ENCODE peak calls at places on chromosomes 13 and 19, in seven cellular contexts. M is neural progenitor cell; F is CD4-positive, CD25-positive, alpha-beta regulatory T cell; H is mammary epithelial cell; J is left lung; R is stomach; O is fibroblast of lung. T is an unnamed sample. For H3K36me3, the result is how much of the 10 kb centered on the place peaks cover.

GRCh38 chr19:28221736-28222135 is 991.2 kb downstream of the UQCRFS1 start:
- DNase-seq in M (no peak), F (no peak), H (no peak), J (no peak), R (no peak), O (no peak), T (no peak)

GRCh38 chr19:50660083-50660366 is 10.8 kb downstream of the C19orf81 start:
- DNase-seq in M (peak), F (no peak), H (no peak), J (no peak), R (no peak), O (no peak), T (no peak)

GRCh38 chr19:16544468-16545231 is 2.4 kb upstream of the CHERP start:
- DNase-seq in M (no peak), F (no peak), H (no peak), J (no peak), R (no peak), O (no peak), T (no peak)

GRCh38 chr19:36573020-36573947 is at the start of gene ZNF529:
- DNase-seq in M (peak), F (peak), H (peak), J (peak), R (peak), O (peak), T (peak)

GRCh38 chr13:42373048-42373812 is 101.3 kb downstream of the AKAP11 start:
- DNase-seq in M (no peak), F (no peak), H (no peak), J (no peak), R (no peak), O (no peak), T (no peak)

GRCh38 chr13:40388617-40389016 is 277.8 kb downstream of the FOXO1 start:
- DNase-seq in M (no peak), F (peak), H (no peak), J (peak), R (peak), O (no peak), T (no peak)

GRCh38 chr13:28527629-28528028 is 32.7 kb upstream of the FLT1 start:
- DNase-seq in M (no peak), F (no peak), H (no peak), J (peak), R (no peak), O (no peak), T (no peak)

GRCh38 chr19:52722062-52723005 is 12.5 kb downstream of the ZNF611 start:
- DNase-seq in M (no peak), F (no peak), H (peak), J (no peak), R (no peak), O (peak), T (peak)

GRCh38 chr19:31718898-31719297 is 369.7 kb upstream of the TSHZ3 start:
- DNase-seq in M (no peak), F (no peak), H (no peak), J (no peak), R (no peak), O (peak), T (no peak)

GRCh38 chr19:52274191-52274590 is 4.8 kb downstream of the ZNF766 start:
- DNase-seq in M (no peak), F (no peak), H (no peak), J (no peak), R (no peak), O (no peak), T (no peak)

GRCh38 chr19:16591803-16592556 is 19.8 kb upstream of the SLC35E1 start:
- DNase-seq in M (no peak), F (no peak), H (peak), J (no peak), R (no peak), O (no peak), T (peak)

GRCh38 chr13:84050551-84050950 is 168.3 kb upstream of the SLITRK1 start:
- DNase-seq in M (no peak), F (no peak), H (no peak), J (no peak), R (no peak), O (no peak), T (no peak)

GRCh38 chr19:16066611-16067104 is 9.6 kb upstream of the TPM4 start:
- DNase-seq in M (no peak), F (peak), H (peak), J (no peak), R (peak), O (peak), T (no peak)

GRCh38 chr19:5059767-5060166 is 90.9 kb downstream of the KDM4B start:
- DNase-seq in M (no peak), F (no peak), H (no peak), J (no peak), R (no peak), O (no peak), T (no peak)

GRCh38 chr19:5059191-5059579 is 90.3 kb downstream of the KDM4B start:
- DNase-seq in M (peak), F (no peak), H (no peak), J (no peak), R (no peak), O (no peak), T (no peak)

GRCh38 chr19:5060591-5061339 is 91.9 kb downstream of the KDM4B start:
- DNase-seq in M (peak), F (no peak), H (no peak), J (no peak), R (no peak), O (no peak), T (no peak)

GRCh38 chr19:5057860-5058259 is 88.9 kb downstream of the KDM4B start:
- DNase-seq in M (peak), F (no peak), H (peak), J (no peak), R (no peak), O (no peak), T (no peak)

DNA sequence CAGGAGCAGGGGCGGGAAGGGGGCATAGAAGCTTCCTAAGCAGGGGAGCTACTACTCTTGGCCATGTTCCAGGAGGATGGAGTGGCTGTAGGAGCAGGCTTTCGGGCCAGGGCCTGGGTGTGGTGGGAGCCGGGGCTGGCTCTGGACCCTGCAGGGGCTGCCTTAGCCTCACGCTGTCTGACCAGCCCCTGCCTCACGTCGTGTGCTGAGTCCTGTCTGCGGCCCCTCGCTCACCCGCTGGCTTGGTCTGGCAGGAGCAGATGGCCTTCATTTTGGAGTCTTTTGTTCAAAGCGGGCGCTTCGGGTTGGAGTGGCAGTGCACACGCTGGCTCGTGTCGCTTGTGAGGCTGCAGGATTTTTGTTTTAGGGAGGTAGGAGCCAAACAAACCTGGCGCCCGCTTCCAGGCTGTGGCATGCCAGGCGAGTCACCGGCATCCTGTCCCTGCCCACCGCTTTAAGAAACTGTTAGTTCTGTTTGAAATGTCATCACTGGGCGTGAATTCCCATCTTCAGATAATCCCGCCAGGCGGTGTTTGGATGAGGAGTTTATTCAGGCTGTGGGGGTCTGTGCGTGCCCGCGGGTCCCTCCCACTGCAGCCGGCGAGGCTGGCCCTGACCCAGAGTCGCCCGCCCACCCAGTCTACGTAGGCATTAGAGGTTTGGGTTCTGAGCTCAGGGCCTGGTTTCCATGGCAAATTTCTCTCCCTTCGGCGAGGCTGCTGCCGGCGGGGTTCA is 89.7 kb downstream of the KDM4B start:
- DNase-seq in M (no peak), F (no peak), H (peak), J (no peak), R (no peak), O (no peak), T (no peak)
- H3K27ac ChIP-seq in M (peak), F (no peak), H (no peak), J (no peak), R (no peak), O (no peak), T (no peak)

DNA sequence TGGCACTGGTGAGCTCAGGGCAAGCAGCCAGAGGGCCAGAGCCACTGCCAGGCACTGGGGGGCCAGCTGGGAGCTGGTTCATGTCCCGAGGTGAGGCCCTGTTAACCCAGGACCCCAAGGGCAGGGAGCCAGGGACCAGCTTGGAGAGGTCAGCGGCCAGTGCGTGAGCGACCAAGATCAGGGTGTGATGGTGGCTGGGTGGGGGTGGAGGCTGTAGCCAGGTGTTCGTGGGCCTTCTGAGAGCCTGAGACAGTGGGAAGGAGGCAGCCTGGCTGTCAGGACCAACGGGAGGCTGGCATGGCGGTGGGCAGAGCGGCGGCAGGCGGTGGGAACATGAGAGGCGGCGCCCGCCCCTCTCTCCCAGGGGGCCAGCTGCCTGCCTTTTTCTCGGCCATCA is 8.1 kb upstream of the KPTN start:
- DNase-seq in M (no peak), F (no peak), H (no peak), J (no peak), R (no peak), O (no peak), T (no peak)
- H3K36me3 ChIP-seq in M (under half), F (under half), H (under half), J (half or more), R (half or more), O (under half), T (under half)

GRCh38 chr19:10339977-10340376 is 553 bp upstream of the ICAM3 start:
- DNase-seq in M (no peak), F (no peak), H (no peak), J (no peak), R (no peak), O (no peak), T (no peak)
- H3K27ac ChIP-seq in M (no peak), F (peak), H (no peak), J (peak), R (no peak), O (no peak), T (no peak)

DNA sequence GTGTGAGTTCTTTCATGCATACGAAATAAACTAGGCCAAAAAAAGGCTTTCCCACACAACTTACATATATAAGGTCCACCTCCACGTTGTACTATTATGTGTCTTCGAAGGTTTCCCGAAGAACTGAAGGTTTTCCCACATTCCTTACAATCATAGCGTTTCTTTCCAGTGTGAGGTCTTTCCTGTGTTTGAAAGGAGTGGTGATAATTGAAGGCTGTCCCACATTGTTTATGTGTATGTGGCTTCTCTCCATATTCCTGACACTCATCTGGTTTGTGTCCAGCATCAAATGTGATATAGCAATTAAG is 14.6 kb downstream of the ZNF442 start:
- DNase-seq in M (no peak), F (no peak), H (no peak), J (no peak), R (no peak), O (peak), T (no peak)
- H3K36me3 ChIP-seq in M (under half), F (under half), H (under half), J (under half), R (under half), O (under half), T (under half)

GRCh38 chr19:46269085-46269484 is 27.8 kb upstream of the HIF3A start:
- DNase-seq in M (no peak), F (no peak), H (no peak), J (no peak), R (no peak), O (no peak), T (no peak)

GRCh38 chr19:46271488-46272197 is 25.2 kb upstream of the HIF3A start:
- DNase-seq in M (no peak), F (no peak), H (peak), J (peak), R (no peak), O (no peak), T (no peak)

GRCh38 chr19:46265217-46265828 is 31.5 kb upstream of the HIF3A start:
- DNase-seq in M (peak), F (peak), H (peak), J (no peak), R (peak), O (peak), T (peak)

DNA sequence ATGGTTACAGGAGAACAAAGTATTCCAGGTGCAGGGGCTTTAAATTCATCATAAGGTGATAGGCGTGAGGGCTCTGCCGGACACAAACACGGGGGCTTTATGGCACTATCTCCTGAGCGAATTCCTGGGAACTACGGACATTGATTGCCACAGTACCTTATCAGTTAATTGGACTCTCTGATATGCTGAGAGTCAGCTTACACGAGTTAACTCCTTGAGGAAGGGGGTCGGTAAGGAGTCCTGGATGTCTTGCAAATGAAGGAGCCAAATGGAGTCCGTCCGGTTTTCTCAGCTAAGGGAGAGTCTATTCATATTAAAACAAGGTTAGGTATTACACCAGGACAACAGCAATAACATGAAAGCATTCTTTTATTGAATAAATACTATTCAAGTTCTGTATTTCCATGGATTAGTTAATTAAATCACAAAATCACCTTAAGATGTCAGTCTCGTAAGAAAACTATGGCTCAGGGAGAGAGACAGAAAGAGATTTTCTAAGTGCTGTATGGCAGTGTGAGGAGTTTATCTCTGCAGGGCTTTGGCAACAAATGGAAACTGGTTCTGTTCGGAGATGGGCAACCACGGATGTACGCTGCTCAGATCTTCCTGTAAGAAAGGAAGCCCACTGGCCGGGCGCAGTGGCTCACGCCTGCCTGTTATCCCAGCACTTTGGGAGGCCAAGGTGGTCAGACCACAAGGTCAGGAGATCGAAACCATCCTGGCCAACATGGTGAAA is 26.2 kb upstream of the HIF3A start:
- DNase-seq in M (no peak), F (no peak), H (no peak), J (no peak), R (no peak), O (no peak), T (no peak)
- H3K27ac ChIP-seq in M (no peak), F (no peak), H (no peak), J (no peak), R (no peak), O (no peak), T (no peak)

GRCh38 chr19:10915511-10916091 is 12.8 kb downstream of the YIPF2 start:
- DNase-seq in M (no peak), F (no peak), H (peak), J (no peak), R (peak), O (peak), T (no peak)
- H3K36me3 ChIP-seq in M (under half), F (under half), H (under half), J (half or more), R (half or more), O (under half), T (under half)

GRCh38 chr19:40718774-40719391 is 2.0 kb downstream of the ITPKC start:
- DNase-seq in M (peak), F (peak), H (peak), J (peak), R (peak), O (peak), T (peak)

GRCh38 chr19:40721936-40722661 is 5.2 kb downstream of the ITPKC start:
- DNase-seq in M (no peak), F (no peak), H (peak), J (no peak), R (no peak), O (no peak), T (no peak)

GRCh38 chr19:40719414-40719894 is 2.5 kb downstream of the ITPKC start:
- DNase-seq in M (no peak), F (no peak), H (peak), J (no peak), R (no peak), O (no peak), T (no peak)

GRCh38 chr19:40723661-40724254 is 6.8 kb downstream of the ITPKC start:
- DNase-seq in M (no peak), F (no peak), H (no peak), J (no peak), R (no peak), O (no peak), T (no peak)

DNA sequence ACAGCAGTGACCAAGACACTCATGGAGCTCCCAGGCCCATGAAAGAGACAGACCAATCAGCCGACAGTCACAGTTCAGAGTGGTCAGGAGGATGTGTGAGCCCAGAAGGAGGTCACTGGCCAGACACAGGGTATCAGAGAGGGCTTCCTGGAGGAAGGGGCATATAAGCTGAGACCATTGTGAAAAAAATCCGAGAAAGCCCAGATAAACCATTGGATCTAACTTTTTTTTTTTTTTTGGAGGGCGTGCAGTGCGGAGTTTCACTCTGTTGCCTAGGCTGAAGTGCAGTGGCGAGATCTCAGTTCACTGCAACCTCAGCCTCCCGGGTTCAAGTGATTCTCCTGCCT is 4.2 kb downstream of the ITPKC start:
- DNase-seq in M (no peak), F (no peak), H (no peak), J (no peak), R (no peak), O (no peak), T (no peak)
- H3K27ac ChIP-seq in M (no peak), F (no peak), H (peak), J (peak), R (peak), O (peak), T (peak)

GRCh38 chr19:48456864-48457263 is 1.5 kb downstream of the KCNJ14 start:
- DNase-seq in M (no peak), F (no peak), H (no peak), J (no peak), R (no peak), O (no peak), T (no peak)
- H3K36me3 ChIP-seq in M (under half), F (under half), H (under half), J (half or more), R (half or more), O (under half), T (under half)

T was measured in keratinocyte.